ENCODE peak calls at places on chromosomes 13 and 19, in eight cellular contexts. Z, E, S, M, G, U, F and C are unnamed samples. For H3K27me3, the result is how much of the 10 kb centered on the place peaks cover.

GRCh38 chr13:112748947-112749346 is 59.1 kb downstream of the ATP11A start:
- DNase-seq in G (no peak), S (no peak), Z (no peak), E (no peak), F (peak), U (no peak), M (peak), C (peak)

GRCh38 chr13:33676045-33676699 is 141.8 kb upstream of the RFC3 start:
- DNase-seq in E (no peak), F (no peak), S (no peak), Z (no peak), U (no peak), G (peak), M (no peak), C (no peak)

GRCh38 chr19:48421548-48421947 is 24.2 kb upstream of the GRWD1 start:
- DNase-seq in U (no peak), F (no peak), S (no peak), E (no peak), Z (no peak), M (no peak), G (no peak), C (peak)

GRCh38 chr13:21361706-21362105 is 97.4 kb downstream of the ZDHHC20 start:
- DNase-seq in U (no peak), F (no peak), S (no peak), Z (no peak), G (no peak), M (peak), E (peak), C (no peak)

GRCh38 chr13:48010698-48011097 is 9.6 kb upstream of the SUCLA2 start:
- DNase-seq in Z (no peak), M (no peak), G (no peak), S (no peak), E (no peak), U (no peak), F (no peak), C (no peak)

GRCh38 chr19:8505680-8506401 is 3.4 kb upstream of the PRAM1 start:
- DNase-seq in M (peak), S (no peak), G (peak), Z (no peak), U (peak), E (peak), F (peak), C (peak)

GRCh38 chr13:80339578-80339840 is 1.4 kb downstream of the SPRY2 start:
- DNase-seq in Z (no peak), E (no peak), U (no peak), F (no peak), M (no peak), G (no peak), S (no peak), C (no peak)

GRCh38 chr13:73677041-73677589 is 457.1 kb downstream of the KLF12 start:
- DNase-seq in S (no peak), E (no peak), Z (no peak), F (no peak), M (no peak), G (no peak), U (no peak), C (no peak)

GRCh38 chr19:3350014-3350663 is 16.2 kb upstream of the NFIC start:
- DNase-seq in M (no peak), S (no peak), F (no peak), Z (no peak), G (no peak), E (no peak), U (no peak), C (no peak)

GRCh38 chr19:16465239-16465638 is 6.5 kb downstream of the EPS15L1 start:
- DNase-seq in M (no peak), S (no peak), F (no peak), G (no peak), Z (no peak), E (no peak), U (no peak), C (no peak)

GRCh38 chr13:52949744-52950143 is 78.9 kb upstream of the OLFM4 start:
- DNase-seq in G (no peak), S (no peak), M (no peak), Z (no peak), F (peak), E (no peak), U (no peak), C (peak)

GRCh38 chr13:114149774-114150740 is 17.6 kb upstream of the RASA3 start:
- DNase-seq in U (no peak), S (no peak), F (no peak), G (no peak), E (no peak), M (no peak), Z (no peak), C (no peak)

GRCh38 chr13:94947965-94948371 is 235.6 kb upstream of the SOX21 start:
- DNase-seq in U (no peak), Z (no peak), G (no peak), E (peak), M (no peak), S (no peak), F (no peak), C (no peak)

GRCh38 chr13:51221674-51222509 is at the start of gene FAM124A:
- DNase-seq in G (peak), M (peak), U (no peak), Z (no peak), F (peak), S (no peak), E (peak), C (peak)

GRCh38 chr13:44352202-44352601 is 21.4 kb upstream of the SERP2 start:
- DNase-seq in U (no peak), M (no peak), S (no peak), E (no peak), F (no peak), Z (no peak), G (no peak), C (no peak)

GRCh38 chr13:65461590-65461989 is 1768.5 kb downstream of the PCDH9 start:
- DNase-seq in Z (no peak), S (no peak), G (no peak), M (no peak), U (no peak), E (no peak), F (no peak), C (no peak)

GRCh38 chr13:53254495-53254894 is 225.9 kb downstream of the OLFM4 start:
- DNase-seq in S (no peak), E (peak), F (no peak), U (no peak), M (no peak), G (no peak), Z (no peak), C (no peak)

GRCh38 chr13:36323951-36324566 is 22.1 kb downstream of the SPART start:
- DNase-seq in S (no peak), G (no peak), U (no peak), Z (no peak), M (no peak), F (no peak), E (peak), C (no peak)

GRCh38 chr13:48817166-48817802 is 158.4 kb upstream of the FNDC3A start:
- DNase-seq in F (no peak), G (no peak), M (no peak), Z (no peak), U (no peak), E (no peak), S (no peak), C (no peak)

GRCh38 chr19:1991018-1991390 is 24.5 kb downstream of the BTBD2 start:
- DNase-seq in E (no peak), F (no peak), S (no peak), M (no peak), U (no peak), Z (no peak), G (no peak), C (peak)

GRCh38 chr19:29644179-29644578 is 21.1 kb upstream of the PLEKHF1 start:
- DNase-seq in S (no peak), G (no peak), M (no peak), U (no peak), F (no peak), Z (no peak), E (no peak), C (no peak)

GRCh38 chr13:105442941-105443340 is 1092.5 kb downstream of the EFNB2 start:
- DNase-seq in G (no peak), S (no peak), U (no peak), F (no peak), M (no peak), E (no peak), Z (peak), C (no peak)

GRCh38 chr19:11264452-11265176 is 2.3 kb upstream of the DOCK6 start:
- DNase-seq in U (no peak), S (no peak), F (peak), M (peak), E (peak), Z (no peak), G (no peak), C (peak)

GRCh38 chr13:70964124-70964523 is 855.9 kb upstream of the KLHL1 start:
- DNase-seq in M (no peak), G (peak), U (no peak), F (no peak), Z (no peak), S (no peak), E (no peak), C (no peak)

GRCh38 chr13:67752741-67753140 is 522.6 kb upstream of the PCDH9 start:
- DNase-seq in U (no peak), E (no peak), G (no peak), F (no peak), Z (no peak), S (no peak), M (no peak), C (no peak)

GRCh38 chr13:76879211-76879875 is 6.9 kb downstream of the KCTD12 start:
- DNase-seq in Z (no peak), E (no peak), M (peak), U (peak), S (no peak), F (peak), G (no peak), C (peak)

GRCh38 chr19:29504454-29504853 is 21.3 kb upstream of the VSTM2B start:
- DNase-seq in U (no peak), Z (no peak), M (no peak), E (no peak), F (no peak), S (no peak), G (no peak), C (no peak)

GRCh38 chr19:57850553-57851017 is 926 bp downstream of the ZNF587 start:
- DNase-seq in G (peak), E (peak), S (no peak), Z (no peak), M (no peak), U (no peak), F (no peak), C (no peak)

GRCh38 chr19:6717441-6717971 is 2.9 kb downstream of the C3 start:
- DNase-seq in E (no peak), M (no peak), U (no peak), G (no peak), Z (no peak), F (no peak), S (no peak), C (no peak)

GRCh38 chr13:28493740-28494536 is 990 bp downstream of the FLT1 start:
- DNase-seq in E (peak), G (peak), Z (no peak), S (no peak), U (no peak), F (peak), M (peak), C (no peak)

GRCh38 chr19:7552781-7553180 is 17.3 kb downstream of the PNPLA6 start:
- DNase-seq in Z (no peak), S (no peak), E (no peak), U (no peak), M (no peak), F (no peak), G (no peak), C (no peak)

GRCh38 chr13:92103673-92104296 is 705.4 kb downstream of the GPC5 start:
- DNase-seq in G (no peak), Z (no peak), M (no peak), F (no peak), U (no peak), S (no peak), E (no peak), C (no peak)

GRCh38 chr19:19443902-19444693 is 38.6 kb downstream of the GATAD2A start:
- DNase-seq in G (no peak), F (no peak), E (no peak), S (no peak), M (no peak), U (no peak), Z (no peak), C (no peak)

GRCh38 chr19:38032951-38033350 is 125.9 kb downstream of the SIPA1L3 start:
- DNase-seq in S (no peak), E (no peak), F (no peak), Z (no peak), M (no peak), U (no peak), G (no peak), C (no peak)

GRCh38 chr13:75226092-75226491 is 255.9 kb downstream of the TBC1D4 start:
- DNase-seq in E (peak), M (peak), U (no peak), Z (no peak), F (no peak), S (no peak), G (no peak), C (no peak)

GRCh38 chr13:49238621-49239020 is 9.1 kb upstream of the CDADC1 start:
- DNase-seq in F (no peak), M (no peak), G (no peak), Z (no peak), E (no peak), S (no peak), U (no peak), C (no peak)

DNA sequence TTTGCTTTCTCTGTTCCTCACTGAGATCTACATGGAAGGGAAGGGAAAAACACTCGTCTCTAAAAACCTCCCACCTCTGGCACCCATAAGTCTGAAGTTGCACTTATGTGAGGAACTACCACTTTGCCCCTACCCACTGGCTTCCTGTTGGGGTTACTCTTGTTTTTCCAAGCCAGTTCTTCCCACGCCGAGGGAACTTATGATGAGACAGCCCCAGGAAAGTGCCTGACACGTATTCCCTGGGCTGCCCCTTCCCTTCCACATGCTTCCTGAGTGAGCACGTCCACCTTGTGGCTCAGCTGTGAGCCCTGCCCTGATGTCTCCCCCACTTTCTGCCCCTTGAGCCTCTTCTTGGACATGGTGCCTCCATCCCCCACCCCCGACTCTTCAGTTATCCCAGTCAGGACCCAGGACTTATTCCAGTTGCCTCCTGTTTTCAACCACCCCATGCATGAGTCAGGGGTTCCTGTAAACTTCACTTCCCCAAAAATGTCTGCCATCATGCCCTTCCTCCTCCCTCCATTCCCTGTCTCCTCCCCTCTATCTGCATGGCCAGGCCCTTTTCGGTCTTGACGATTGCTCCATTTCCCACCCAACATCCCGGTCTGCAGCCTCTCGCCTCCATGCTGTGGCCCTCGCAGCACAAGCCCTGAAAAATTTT is 5.1 kb upstream of the SIGLEC7 start:
- DNase-seq in U (no peak), G (no peak), Z (no peak), M (peak), S (no peak), F (no peak), E (peak), C (no peak)
- H3K27me3 ChIP-seq in U (under half), G (half or more), Z (under half), M (under half), S (under half), F (under half), E (under half), C (under half)

GRCh38 chr19:18098891-18099622 is 1.5 kb downstream of the MAST3 start:
- DNase-seq in M (peak), S (no peak), E (peak), G (no peak), F (no peak), Z (no peak), U (no peak), C (no peak)
- H3K27me3 ChIP-seq in M (under half), S (under half), E (under half), G (under half), F (half or more), Z (under half), U (under half), C (under half)

GRCh38 chr13:96089139-96089538 is 768 bp upstream of the HS6ST3 start:
- DNase-seq in F (no peak), M (no peak), S (no peak), E (no peak), Z (no peak), U (no peak), G (no peak), C (no peak)
- H3K27me3 ChIP-seq in F (half or more), M (half or more), S (under half), E (half or more), Z (under half), U (half or more), G (half or more), C (under half)

GRCh38 chr19:41915248-41916032 is 12.8 kb downstream of the ERFL start:
- DNase-seq in M (no peak), F (no peak), Z (no peak), E (no peak), U (no peak), S (no peak), G (no peak), C (no peak)

GRCh38 chr19:41913476-41914190 is 14.6 kb downstream of the ERFL start:
- DNase-seq in U (no peak), S (no peak), E (no peak), F (no peak), M (no peak), Z (no peak), G (no peak), C (no peak)

GRCh38 chr19:41916033-41916424 is 12.2 kb downstream of the ERFL start:
- DNase-seq in Z (no peak), E (no peak), F (no peak), S (no peak), G (no peak), M (no peak), U (no peak), C (no peak)

GRCh38 chr19:41914191-41914834 is 13.9 kb downstream of the ERFL start:
- DNase-seq in M (no peak), U (no peak), S (no peak), F (no peak), E (no peak), G (no peak), Z (no peak), C (no peak)

DNA sequence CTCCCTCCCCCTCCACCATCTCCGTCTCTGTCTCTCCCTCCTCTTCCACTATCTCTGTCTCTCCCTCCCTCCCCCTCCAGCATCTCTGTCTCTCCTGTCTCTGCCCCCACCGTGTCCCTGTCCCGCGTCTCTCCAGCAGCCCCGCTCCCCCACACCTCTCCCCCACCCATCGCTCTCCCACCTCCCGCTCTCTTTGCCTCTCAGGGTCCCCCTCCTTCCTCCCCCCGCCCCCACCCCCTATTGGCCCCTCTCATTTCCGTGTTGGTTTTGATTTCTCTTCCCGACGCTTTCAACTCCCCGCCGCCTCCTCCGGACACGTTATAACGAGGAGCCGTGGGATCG is 13.4 kb downstream of the ERFL start:
- DNase-seq in F (no peak), E (no peak), U (no peak), M (no peak), Z (no peak), G (no peak), S (no peak), C (no peak)
- H3K27me3 ChIP-seq in F (half or more), E (half or more), U (under half), M (under half), Z (under half), G (under half), S (under half), C (under half)

GRCh38 chr19:42421591-42422031 is 5.6 kb downstream of the LIPE start:
- DNase-seq in G (no peak), U (no peak), F (peak), S (no peak), E (no peak), Z (no peak), M (no peak), C (no peak)

GRCh38 chr19:42423462-42424344 is 3.5 kb downstream of the LIPE start:
- DNase-seq in S (no peak), U (peak), E (peak), Z (no peak), M (peak), G (no peak), F (peak), C (peak)

GRCh38 chr19:42424345-42424707 is 2.9 kb downstream of the LIPE start:
- DNase-seq in M (peak), U (no peak), E (no peak), S (no peak), Z (no peak), G (no peak), F (no peak), C (no peak)

GRCh38 chr19:42422092-42422575 is 5.1 kb downstream of the LIPE start:
- DNase-seq in U (no peak), E (no peak), Z (no peak), S (no peak), M (no peak), G (no peak), F (peak), C (no peak)

GRCh38 chr19:42422576-42423461 is 4.4 kb downstream of the LIPE start:
- DNase-seq in F (no peak), Z (no peak), M (peak), E (peak), U (peak), G (no peak), S (no peak), C (peak)
- H3K27me3 ChIP-seq in F (under half), Z (under half), M (under half), E (under half), U (under half), G (under half), S (under half), C (under half)

GRCh38 chr19:13007292-13008045 is 12.2 kb downstream of the NFIX start:
- DNase-seq in S (no peak), F (peak), M (peak), U (no peak), Z (no peak), E (no peak), G (no peak), C (peak)

GRCh38 chr19:13005253-13005652 is 10.0 kb downstream of the NFIX start:
- DNase-seq in E (no peak), G (no peak), F (no peak), S (no peak), M (no peak), U (no peak), Z (no peak), C (no peak)

GRCh38 chr19:13006431-13007281 is 11.4 kb downstream of the NFIX start:
- DNase-seq in G (no peak), U (no peak), S (no peak), M (no peak), Z (no peak), E (no peak), F (no peak), C (peak)

GRCh38 chr19:13004273-13004672 is 9.0 kb downstream of the NFIX start:
- DNase-seq in F (no peak), U (no peak), Z (no peak), E (no peak), G (no peak), S (no peak), M (no peak), C (no peak)

DNA sequence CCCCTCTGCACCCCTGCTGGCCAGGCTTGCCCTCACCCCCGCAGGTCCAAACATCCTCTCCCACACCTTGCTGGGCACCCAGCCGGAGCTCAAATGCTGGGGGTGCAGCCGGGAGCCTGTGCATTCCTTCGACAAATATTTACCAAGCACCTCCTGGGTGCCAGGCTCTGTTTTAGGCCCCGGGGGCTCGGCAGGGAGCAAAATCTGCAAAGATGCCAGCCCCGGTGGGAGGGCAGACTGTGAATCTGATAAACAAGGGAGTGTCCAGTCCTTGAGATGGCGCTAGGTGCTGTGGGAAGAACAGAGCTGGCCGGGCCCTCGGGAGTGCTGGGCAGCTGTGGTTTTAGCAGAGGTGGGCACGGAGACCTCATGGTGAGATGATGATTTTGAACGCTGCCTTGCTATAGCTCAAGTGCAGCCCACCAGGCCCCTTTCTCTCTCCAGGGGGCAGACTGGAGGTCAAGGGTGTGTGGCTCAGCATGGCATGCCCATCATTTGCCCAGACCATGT is 10.6 kb downstream of the NFIX start:
- DNase-seq in S (no peak), Z (no peak), F (no peak), U (no peak), M (no peak), G (no peak), E (no peak), C (no peak)
- H3K27me3 ChIP-seq in S (under half), Z (under half), F (under half), U (under half), M (under half), G (under half), E (half or more), C (under half)

GRCh38 chr13:90454002-90454636 is 893.4 kb upstream of the MIR17HG start:
- DNase-seq in E (no peak), F (no peak), S (no peak), G (no peak), U (no peak), M (no peak), Z (no peak), C (no peak)

GRCh38 chr13:90453342-90453741 is 894.1 kb upstream of the MIR17HG start:
- DNase-seq in U (no peak), Z (no peak), F (no peak), G (no peak), M (no peak), E (no peak), S (no peak), C (no peak)

GRCh38 chr13:90461398-90461797 is 886.1 kb upstream of the MIR17HG start:
- DNase-seq in E (no peak), F (no peak), M (no peak), U (no peak), G (no peak), S (no peak), Z (no peak), C (no peak)

GRCh38 chr13:90455861-90456260 is 891.6 kb upstream of the MIR17HG start:
- DNase-seq in G (no peak), U (no peak), S (no peak), M (no peak), E (no peak), Z (no peak), F (no peak), C (no peak)
- H3K27me3 ChIP-seq in G (under half), U (under half), S (under half), M (under half), E (under half), Z (under half), F (under half), C (under half)